ENCODE peak calls at places on chromosomes 5 and 9, in eight cellular contexts. R, L, J, P, W, U, H and V are unnamed samples.

GRCh38 chr9:15205632-15206243 is 101.3 kb downstream of the TTC39B start:
- DNase-seq in R (peak; percentile 36), L (no peak), J (no peak), P (no peak), W (no peak), U (no peak), H (no peak), V (no peak)

GRCh38 chr5:150484964-150485769 is 22.8 kb upstream of the NDST1 start:
- DNase-seq in R (no peak), L (no peak), J (no peak), P (no peak), W (no peak), U (no peak), H (no peak), V (no peak)

GRCh38 chr5:95668216-95668615 is 14.6 kb downstream of the SPATA9 start:
- DNase-seq in R (no peak), L (no peak), J (no peak), P (no peak), W (no peak), U (peak; percentile 25), H (no peak), V (peak; percentile 64)

GRCh38 chr5:156481741-156482140 is 154.8 kb downstream of the SGCD start:
- DNase-seq in R (no peak), L (no peak), J (no peak), P (no peak), W (no peak), U (no peak), H (no peak), V (no peak)

GRCh38 chr5:38921174-38921573 is 75.4 kb downstream of the OSMR start:
- DNase-seq in R (peak; percentile 5), L (no peak), J (no peak), P (no peak), W (peak; percentile 17), U (no peak), H (no peak), V (no peak)

GRCh38 chr5:90898330-90899013 is 339.9 kb downstream of the ADGRV1 start:
- DNase-seq in R (no peak), L (no peak), J (no peak), P (no peak), W (no peak), U (peak; percentile 8), H (no peak), V (peak; percentile 8)

GRCh38 chr9:125867752-125868400 is 120.7 kb downstream of the PBX3 start:
- DNase-seq in R (no peak), L (no peak), J (no peak), P (no peak), W (no peak), U (no peak), H (no peak), V (peak; percentile 44)

GRCh38 chr5:15752886-15753285 is 252.9 kb downstream of the FBXL7 start:
- DNase-seq in R (no peak), L (no peak), J (peak; percentile 24), P (no peak), W (peak; percentile 30), U (peak; percentile 52), H (no peak), V (peak; percentile 74)

GRCh38 chr5:141841781-141842180 is 36.4 kb downstream of the PCDH1 start:
- DNase-seq in R (no peak), L (no peak), J (peak; percentile 76), P (no peak), W (no peak), U (no peak), H (no peak), V (no peak)

GRCh38 chr5:38598296-38598993 is 42.0 kb upstream of the LIFR start:
- DNase-seq in R (no peak), L (no peak), J (no peak), P (no peak), W (no peak), U (no peak), H (no peak), V (no peak)

GRCh38 chr9:78436873-78437272 is 139.9 kb downstream of the PSAT1 start:
- DNase-seq in R (no peak), L (no peak), J (no peak), P (no peak), W (no peak), U (no peak), H (no peak), V (no peak)

DNA sequence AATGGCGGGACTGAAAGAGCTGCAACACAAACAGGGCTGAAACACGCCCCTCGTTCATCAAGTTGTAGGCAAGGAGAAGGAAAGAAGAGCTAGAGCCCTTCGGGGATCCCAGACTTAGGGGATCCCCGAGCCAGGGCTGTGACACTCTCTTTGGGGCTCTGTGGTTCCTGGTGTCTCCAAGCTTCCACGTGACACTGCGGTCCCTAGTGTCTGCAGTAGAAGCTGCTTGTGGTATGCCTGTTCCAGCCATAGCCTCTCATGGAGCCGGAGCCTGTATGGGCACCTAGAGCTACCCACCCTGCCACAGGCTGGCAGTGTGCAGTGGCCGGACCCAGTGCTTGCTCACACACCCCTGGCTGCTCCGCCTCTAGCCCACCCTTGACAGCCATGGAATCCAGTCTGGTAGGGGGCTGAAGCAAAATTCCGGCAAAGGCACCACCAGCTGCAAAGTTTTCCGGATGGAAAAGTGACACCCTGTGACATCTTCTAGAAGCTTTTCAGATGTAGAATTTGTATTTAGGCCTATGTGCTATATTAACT is 1439.6 kb upstream of the ACO1 start:
- DNase-seq in R (no peak), L (no peak), J (no peak), P (no peak), W (no peak), U (no peak), H (no peak), V (no peak)
- H3K4me3 ChIP-seq in R (no peak overlapping the region), L (no peak overlapping the region), J (no peak overlapping the region), P (no peak overlapping the region), W (no peak overlapping the region), U (no peak overlapping the region), H (no peak overlapping the region), V (no peak overlapping the region)

GRCh38 chr5:135821061-135821781 is 13.2 kb upstream of the SLC25A48 start:
- DNase-seq in R (no peak), L (no peak), J (no peak), P (no peak), W (no peak), U (no peak), H (no peak), V (no peak)
- TF ChIP-seq CTCF in R (no peak), L (no peak), J (no peak), P (no peak), W (no peak), U (no peak), H (no peak), V (no peak)

DNA sequence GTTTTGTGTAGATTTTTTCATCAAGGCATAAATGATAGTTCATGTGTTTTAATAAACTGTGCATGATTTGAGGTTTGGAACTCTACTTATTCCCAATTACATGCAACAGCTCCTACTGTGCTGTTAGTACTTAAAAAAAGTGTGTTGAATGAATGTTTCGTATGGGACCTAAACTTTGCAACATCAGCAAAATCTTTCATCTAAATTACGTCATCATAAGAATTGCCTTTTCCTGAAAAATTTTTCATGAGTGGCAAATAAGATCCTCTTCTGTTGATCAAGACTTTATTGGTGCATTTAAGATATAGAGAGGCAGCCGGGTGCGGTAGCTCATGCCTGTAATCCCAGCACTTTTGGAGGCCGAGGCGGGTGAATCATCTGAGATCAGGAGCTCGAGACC is 826.1 kb downstream of the SEMA5A start:
- DNase-seq in R (no peak), L (no peak), J (no peak), P (no peak), W (no peak), U (no peak), H (no peak), V (no peak)
- H3K4me3 ChIP-seq in R (no peak overlapping the region), L (no peak overlapping the region), J (no peak overlapping the region), P (no peak overlapping the region), W (no peak overlapping the region), U (no peak overlapping the region), H (no peak overlapping the region), V (no peak overlapping the region)

GRCh38 chr9:21696411-21696865 is 106.0 kb upstream of the MTAP start:
- DNase-seq in R (no peak), L (no peak), J (no peak), P (no peak), W (no peak), U (no peak), H (no peak), V (no peak)
- TF ChIP-seq CTCF in R (no peak), L (no peak), J (no peak), P (no peak), W (no peak), U (no peak), H (no peak), V (peak; percentile 16)